ENCODE peak calls at places on chromosomes 1 and 21, in seven cellular contexts. R is right atrium auricular region, U is neural progenitor cell, J is foreskin fibroblast, D is GM23338, Z is epithelial cell of esophagus, H is stomach. I is an unnamed sample.

GRCh38 chr1:205017766-205018165 is 25.2 kb upstream of the CNTN2 start:
- DNase-seq in R (no peak), U (no peak), J (no peak), D (no peak), Z (no peak), H (no peak), I (no peak)

GRCh38 chr1:102897537-102897936 is 210.8 kb downstream of the COL11A1 start:
- DNase-seq in R (no peak), U (no peak), J (peak), D (no peak), Z (peak), H (no peak), I (no peak)

GRCh38 chr1:178310685-178311105 is 186.1 kb downstream of the CLEC20A start:
- DNase-seq in R (no peak), U (peak), J (peak), D (peak), Z (peak), H (no peak), I (peak)

GRCh38 chr1:151371340-151371739 is 1.2 kb downstream of the SELENBP1 start:
- DNase-seq in R (peak), U (no peak), J (no peak), D (no peak), Z (peak), H (peak), I (no peak)

GRCh38 chr21:34836103-34836932 is 167.5 kb downstream of the CLIC6 start:
- DNase-seq in R (peak), U (no peak), J (peak), D (no peak), Z (peak), H (peak), I (no peak)

GRCh38 chr1:93991269-93991668 is 82.0 kb upstream of the GCLM start:
- DNase-seq in R (no peak), U (no peak), J (no peak), D (no peak), Z (no peak), H (no peak), I (no peak)

GRCh38 chr1:116311756-116312691 is 61.0 kb upstream of the ATP1A1 start:
- DNase-seq in R (no peak), U (peak), J (no peak), D (peak), Z (peak), H (peak), I (no peak)

GRCh38 chr1:80542231-80542630 is 1258.5 kb upstream of the ADGRL2 start:
- DNase-seq in R (no peak), U (no peak), J (no peak), D (no peak), Z (peak), H (no peak), I (no peak)

GRCh38 chr1:193143285-193143684 is 21.5 kb downstream of the CDC73 start:
- DNase-seq in R (no peak), U (no peak), J (no peak), D (no peak), Z (peak), H (no peak), I (no peak)

GRCh38 chr1:47711848-47712492 is 274.1 kb downstream of the FOXD2 start:
- DNase-seq in R (no peak), U (no peak), J (no peak), D (no peak), Z (no peak), H (no peak), I (no peak)

GRCh38 chr1:183569141-183569540 is 21.1 kb downstream of the NCF2 start:
- DNase-seq in R (no peak), U (no peak), J (no peak), D (no peak), Z (peak), H (no peak), I (no peak)

DNA sequence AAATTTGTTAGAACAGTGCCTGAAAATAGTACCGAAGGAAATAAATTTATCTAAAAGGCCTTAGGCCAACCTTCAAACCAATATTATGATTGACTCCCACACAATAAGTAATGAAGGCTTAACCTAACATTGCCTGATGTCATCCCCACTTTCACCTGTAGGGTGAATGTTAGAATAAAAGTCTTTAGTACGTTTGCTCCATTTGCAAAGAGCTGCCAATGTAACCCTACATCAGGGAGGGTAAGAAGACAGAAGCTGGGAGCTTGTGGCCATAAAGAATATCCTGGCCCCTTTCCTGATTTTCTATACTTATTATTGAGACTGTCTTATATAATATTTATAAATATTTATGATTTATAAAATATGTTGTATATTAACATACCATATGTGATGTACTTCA is 661.8 kb upstream of the CXADR start:
- DNase-seq in R (no peak), U (no peak), J (no peak), D (peak), Z (no peak), H (no peak), I (no peak)
- TF ChIP-seq CTCF in R (no peak), U (peak), J (no peak), D (peak), Z (peak), H (no peak), I (peak)

DNA sequence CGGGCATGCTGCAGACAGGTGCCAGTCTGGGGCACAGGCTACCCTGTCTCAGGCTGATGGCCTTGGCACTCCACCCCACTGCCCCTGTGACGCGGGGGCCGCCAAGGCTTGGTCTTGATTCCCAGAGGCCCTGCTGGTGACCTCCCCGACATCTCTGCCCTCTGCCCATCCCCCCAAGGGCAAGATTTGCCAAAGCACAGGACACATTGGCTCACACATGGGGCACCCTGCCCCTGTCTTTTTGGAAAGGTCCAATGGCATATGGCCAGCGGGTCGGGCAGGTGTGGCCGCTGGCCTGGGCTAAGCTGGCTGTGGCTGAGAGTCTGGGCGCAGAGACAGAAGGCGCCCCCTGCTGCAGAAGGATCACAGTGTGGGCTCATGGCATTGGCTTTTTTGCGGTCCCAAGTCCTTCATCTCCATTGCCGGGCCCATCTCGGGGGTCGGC is 4.6 kb downstream of the MIB2 start:
- DNase-seq in R (no peak), U (no peak), J (no peak), D (peak), Z (no peak), H (no peak), I (peak)
- TF ChIP-seq CTCF in R (no peak), U (peak), J (no peak), D (peak), Z (peak), H (no peak), I (peak)

GRCh38 chr1:22453181-22453580 is 1.5 kb downstream of the ZBTB40 start:
- DNase-seq in R (no peak), U (no peak), J (no peak), D (no peak), Z (no peak), H (no peak), I (no peak)

GRCh38 chr1:22461100-22461499 is 9.4 kb downstream of the ZBTB40 start:
- DNase-seq in R (no peak), U (no peak), J (no peak), D (no peak), Z (no peak), H (no peak), I (no peak)

GRCh38 chr1:22457836-22458235 is 6.2 kb downstream of the ZBTB40 start:
- DNase-seq in R (no peak), U (no peak), J (no peak), D (no peak), Z (no peak), H (no peak), I (no peak)

GRCh38 chr1:22454476-22455056 is 2.9 kb downstream of the ZBTB40 start:
- DNase-seq in R (no peak), U (no peak), J (no peak), D (no peak), Z (peak), H (peak), I (no peak)

GRCh38 chr1:22457356-22457755 is 5.7 kb downstream of the ZBTB40 start:
- DNase-seq in R (no peak), U (no peak), J (peak), D (no peak), Z (no peak), H (no peak), I (no peak)
- TF ChIP-seq CTCF in R (no peak), U (no peak), J (no peak), D (no peak), Z (no peak), H (no peak), I (no peak)

GRCh38 chr1:107430540-107431228 is 289.8 kb downstream of the NTNG1 start:
- DNase-seq in R (no peak), U (peak), J (no peak), D (peak), Z (peak), H (peak), I (peak)

GRCh38 chr1:107432108-107432507 is 291.3 kb downstream of the NTNG1 start:
- DNase-seq in R (no peak), U (peak), J (no peak), D (peak), Z (no peak), H (no peak), I (no peak)

GRCh38 chr1:107433635-107434378 is 293.0 kb downstream of the NTNG1 start:
- DNase-seq in R (no peak), U (no peak), J (no peak), D (no peak), Z (no peak), H (no peak), I (no peak)

GRCh38 chr1:107433068-107433467 is 292.2 kb downstream of the NTNG1 start:
- DNase-seq in R (no peak), U (no peak), J (no peak), D (peak), Z (no peak), H (no peak), I (no peak)

DNA sequence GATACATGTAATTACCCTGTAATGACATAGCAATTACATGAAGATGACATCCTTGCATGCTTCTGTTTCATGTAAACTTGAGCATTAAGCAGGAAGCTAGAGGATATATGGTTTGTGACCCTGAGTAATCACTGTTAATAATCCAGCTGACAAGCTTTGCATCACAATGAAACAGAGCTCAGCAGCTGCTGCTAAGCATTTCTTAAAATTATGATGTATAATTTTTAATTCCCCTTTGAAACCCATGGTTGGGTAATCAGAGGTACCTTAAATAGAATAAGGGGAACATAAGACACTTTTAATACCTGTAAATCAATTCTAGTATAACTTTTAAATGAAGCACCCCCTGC is 293.5 kb downstream of the NTNG1 start:
- DNase-seq in R (no peak), U (no peak), J (no peak), D (no peak), Z (no peak), H (no peak), I (no peak)
- TF ChIP-seq CTCF in R (no peak), U (no peak), J (no peak), D (no peak), Z (no peak), H (no peak), I (no peak)

DNA sequence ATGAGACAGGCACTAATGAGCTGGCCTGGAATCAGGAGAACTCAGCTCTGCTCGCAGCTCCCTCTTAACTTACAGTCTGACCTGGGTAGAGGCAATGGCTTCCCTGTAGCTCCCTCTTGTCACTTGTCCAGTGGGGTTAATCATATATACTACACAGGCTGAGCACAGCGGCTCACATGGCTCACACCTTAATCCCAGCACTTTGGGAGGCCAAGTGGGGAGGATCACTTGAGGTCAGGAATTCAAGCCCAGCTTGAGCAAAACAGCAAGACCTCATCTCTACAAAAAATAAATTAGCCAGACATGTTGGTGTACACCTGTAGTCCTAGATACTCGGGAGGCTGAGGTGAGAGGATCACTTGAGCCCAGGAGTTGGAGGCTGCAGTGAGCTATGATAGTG is 4.2 kb downstream of the S100A6 start:
- DNase-seq in R (no peak), U (no peak), J (no peak), D (no peak), Z (no peak), H (no peak), I (no peak)
- TF ChIP-seq CTCF in R (no peak), U (no peak), J (no peak), D (no peak), Z (no peak), H (no peak), I (no peak)

DNA sequence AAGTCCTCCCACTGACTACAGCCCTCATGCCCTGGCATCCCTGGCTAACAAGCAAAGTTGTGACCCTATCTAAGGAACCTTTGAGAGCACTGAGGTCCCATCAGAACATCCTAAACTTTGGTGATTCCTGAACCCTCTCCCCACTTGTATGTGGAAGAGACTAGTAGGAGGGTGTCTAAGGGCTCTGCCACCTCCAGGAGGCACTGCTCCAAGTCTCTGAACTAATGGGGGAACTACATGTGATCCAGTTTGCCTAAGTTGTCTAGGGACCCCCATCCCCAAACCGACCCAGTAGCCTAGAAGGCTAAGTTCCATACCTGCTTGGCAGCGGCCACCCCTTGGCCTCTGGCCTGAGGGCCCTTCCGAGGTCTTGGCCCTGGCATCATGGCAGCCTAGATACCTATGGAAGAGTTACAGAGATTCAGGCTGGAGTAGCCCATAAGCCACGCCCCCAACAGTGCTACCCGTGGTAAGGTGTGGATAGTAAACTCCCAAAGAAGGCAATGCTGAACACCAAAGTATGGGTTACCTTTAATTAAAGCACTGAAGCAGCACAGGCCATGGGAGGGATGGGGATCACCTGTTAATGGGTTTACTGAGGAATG is 1.7 kb downstream of the CC2D1B start:
- DNase-seq in R (no peak), U (no peak), J (no peak), D (peak), Z (no peak), H (no peak), I (no peak)
- TF ChIP-seq CTCF in R (no peak), U (peak), J (no peak), D (peak), Z (no peak), H (no peak), I (no peak)

GRCh38 chr1:154466879-154467767 is 34.9 kb upstream of the TDRD10 start:
- DNase-seq in R (no peak), U (no peak), J (no peak), D (peak), Z (no peak), H (no peak), I (no peak)
- TF ChIP-seq CTCF in R (no peak), U (peak), J (peak), D (peak), Z (peak), H (no peak), I (peak)

I was measured in nephron progenitor cell.